ENCODE peak calls at places on chromosome 20, in four cellular contexts. P is fibroblast of pulmonary artery, R is endothelial cell of umbilical vein, B is GM23338. W is an unnamed sample.

GRCh38 chr20:20890751-20891150 is 178.3 kb upstream of the RALGAPA2 start:
- DNase-seq in P (no peak), R (no peak), B (no peak), W (no peak)

GRCh38 chr20:53677447-53678314 is 84.0 kb upstream of the ZNF217 start:
- DNase-seq in P (peak; percentile 78), R (peak; percentile 49), B (peak; percentile 52), W (peak; percentile 29)

GRCh38 chr20:50198211-50198666 is 7.6 kb downstream of the CEBPB start:
- DNase-seq in P (no peak), R (no peak), B (peak; percentile 50), W (no peak)

GRCh38 chr20:45308078-45308778 is at the start of gene MATN4:
- DNase-seq in P (no peak), R (no peak), B (peak; percentile 65), W (no peak)

GRCh38 chr20:33443006-33443511 is 504 bp downstream of the SNTA1 start:
- DNase-seq in P (no peak), R (no peak), B (peak; percentile 47), W (no peak)

GRCh38 chr20:43870484-43870883 is 44.2 kb upstream of the TOX2 start:
- DNase-seq in P (peak; percentile 21), R (no peak), B (no peak), W (no peak)

GRCh38 chr20:63589261-63590217 is 15.5 kb upstream of the HELZ2 start:
- DNase-seq in P (no peak), R (no peak), B (no peak), W (no peak)

GRCh38 chr20:7108929-7109328 is 341.4 kb downstream of the BMP2 start:
- DNase-seq in P (no peak), R (no peak), B (no peak), W (no peak)

GRCh38 chr20:61913423-61914225 is 152.1 kb downstream of the TAF4 start:
- DNase-seq in P (no peak), R (no peak), B (no peak), W (no peak)

GRCh38 chr20:57760698-57761412 is 51.0 kb upstream of the PMEPA1 start:
- DNase-seq in P (no peak), R (no peak), B (no peak), W (no peak)

GRCh38 chr20:50314326-50314725 is 123.7 kb downstream of the CEBPB start:
- DNase-seq in P (no peak), R (no peak), B (no peak), W (no peak)

GRCh38 chr20:40811004-40811403 is 122.0 kb upstream of the MAFB start:
- DNase-seq in P (no peak), R (no peak), B (no peak), W (no peak)

GRCh38 chr20:35145141-35145564 is 2.0 kb downstream of the EDEM2 start:
- DNase-seq in P (peak; percentile 70), R (peak; percentile 86), B (peak; percentile 75), W (peak; percentile 61)

GRCh38 chr20:57656252-57656820 is 36.1 kb upstream of the ZBP1 start:
- DNase-seq in P (no peak), R (no peak), B (no peak), W (no peak)

GRCh38 chr20:40189621-40190020 is 499.4 kb downstream of the MAFB start:
- DNase-seq in P (no peak), R (no peak), B (no peak), W (peak; percentile 8)

GRCh38 chr20:53773792-53774371 is 180.2 kb upstream of the ZNF217 start:
- DNase-seq in P (peak; percentile 92), R (peak; percentile 51), B (no peak), W (peak; percentile 99)

GRCh38 chr20:51966296-51966971 is 164.1 kb upstream of the SALL4 start:
- DNase-seq in P (peak; percentile 80), R (peak; percentile 77), B (peak; percentile 95), W (peak; percentile 68)

GRCh38 chr20:16415079-16415478 is 158.2 kb downstream of the KIF16B start:
- DNase-seq in P (peak; percentile 65), R (no peak), B (no peak), W (peak; percentile 34)

GRCh38 chr20:32289661-32290431 is 12.4 kb downstream of the KIF3B start:
- DNase-seq in P (no peak), R (no peak), B (no peak), W (no peak)

GRCh38 chr20:43507150-43508080 is at the start of gene L3MBTL1:
- DNase-seq in P (peak; percentile 43), R (peak; percentile 35), B (peak; percentile 82), W (peak; percentile 25)

GRCh38 chr20:49543858-49544437 is 24.0 kb downstream of the PTGIS start:
- DNase-seq in P (no peak), R (no peak), B (no peak), W (no peak)

GRCh38 chr20:60906555-60906954 is 345.5 kb upstream of the CDH4 start:
- DNase-seq in P (no peak), R (no peak), B (no peak), W (no peak)

GRCh38 chr20:3686867-3687321 is 5.1 kb upstream of the ADAM33 start:
- DNase-seq in P (peak; percentile 94), R (no peak), B (no peak), W (peak; percentile 95)

GRCh38 chr20:16209826-16210365 is 363.4 kb downstream of the KIF16B start:
- DNase-seq in P (no peak), R (no peak), B (no peak), W (peak; percentile 45)

GRCh38 chr20:48684501-48685041 is 143.2 kb downstream of the PREX1 start:
- DNase-seq in P (no peak), R (peak; percentile 26), B (no peak), W (no peak)

GRCh38 chr20:57148266-57148665 is 118.2 kb downstream of the BMP7 start:
- DNase-seq in P (no peak), R (no peak), B (no peak), W (no peak)

GRCh38 chr20:8074931-8075330 is 55.4 kb upstream of the TMX4 start:
- DNase-seq in P (peak; percentile 49), R (no peak), B (no peak), W (no peak)

GRCh38 chr20:45391559-45391958 is 13.4 kb upstream of the TP53TG5 start:
- DNase-seq in P (no peak), R (no peak), B (no peak), W (no peak)

GRCh38 chr20:54063998-54064676 is 6.3 kb downstream of the BCAS1 start:
- DNase-seq in P (no peak), R (no peak), B (no peak), W (no peak)

GRCh38 chr20:49843139-49843538 is 30.5 kb downstream of the SLC9A8 start:
- DNase-seq in P (no peak), R (no peak), B (no peak), W (no peak)

GRCh38 chr20:53954734-53955658 is 115.4 kb downstream of the BCAS1 start:
- DNase-seq in P (no peak), R (no peak), B (no peak), W (no peak)

GRCh38 chr20:3890410-3890751 is 1.2 kb downstream of the PANK2 start:
- DNase-seq in P (peak; percentile 39), R (no peak), B (peak; percentile 55), W (peak; percentile 29)

GRCh38 chr20:48933017-48933766 is 11.7 kb downstream of the ARFGEF2 start:
- DNase-seq in P (no peak), R (no peak), B (no peak), W (no peak)

GRCh38 chr20:37651932-37652331 is 41.9 kb upstream of the CTNNBL1 start:
- DNase-seq in P (peak; percentile 33), R (peak; percentile 42), B (peak; percentile 77), W (no peak)

GRCh38 chr20:40991181-40991889 is 37.3 kb upstream of the TOP1 start:
- DNase-seq in P (no peak), R (peak; percentile 74), B (no peak), W (no peak)

GRCh38 chr20:22315771-22316170 is 268.6 kb downstream of the FOXA2 start:
- DNase-seq in P (no peak), R (no peak), B (no peak), W (no peak)
- H3K4me3 ChIP-seq in P (no peak overlapping the region), R (no peak overlapping the region), B (no peak overlapping the region), W (no peak overlapping the region)

DNA sequence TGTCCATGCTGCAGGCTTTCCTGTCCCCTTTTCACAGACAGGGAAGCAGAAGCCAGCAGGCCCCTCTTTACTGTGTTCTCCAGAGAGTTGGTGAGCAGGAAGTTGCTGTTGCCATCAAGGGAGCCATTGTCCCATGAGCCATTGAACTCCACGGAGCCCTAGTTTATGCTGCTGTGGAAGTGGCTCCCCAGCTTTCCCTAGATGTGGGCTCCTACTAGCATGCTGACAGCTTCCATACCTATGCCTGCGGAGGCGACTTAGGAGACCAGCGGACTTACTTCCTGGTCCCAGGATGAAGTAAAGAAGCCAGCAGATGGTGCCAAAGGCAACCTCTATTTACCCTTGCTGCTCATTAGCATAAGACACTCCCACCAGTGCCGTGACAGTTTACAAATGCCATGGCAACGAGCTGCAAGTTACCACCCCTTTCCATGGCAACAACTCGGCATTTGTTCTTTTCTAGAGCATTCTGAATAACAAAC is 30.8 kb upstream of the FKBP1A start:
- DNase-seq in P (peak; percentile 79), R (peak; percentile 37), B (peak; percentile 98), W (peak; percentile 53)
- TF ChIP-seq CTCF in P (no peak), R (no peak), B (peak; percentile 81), W (no peak)

DNA sequence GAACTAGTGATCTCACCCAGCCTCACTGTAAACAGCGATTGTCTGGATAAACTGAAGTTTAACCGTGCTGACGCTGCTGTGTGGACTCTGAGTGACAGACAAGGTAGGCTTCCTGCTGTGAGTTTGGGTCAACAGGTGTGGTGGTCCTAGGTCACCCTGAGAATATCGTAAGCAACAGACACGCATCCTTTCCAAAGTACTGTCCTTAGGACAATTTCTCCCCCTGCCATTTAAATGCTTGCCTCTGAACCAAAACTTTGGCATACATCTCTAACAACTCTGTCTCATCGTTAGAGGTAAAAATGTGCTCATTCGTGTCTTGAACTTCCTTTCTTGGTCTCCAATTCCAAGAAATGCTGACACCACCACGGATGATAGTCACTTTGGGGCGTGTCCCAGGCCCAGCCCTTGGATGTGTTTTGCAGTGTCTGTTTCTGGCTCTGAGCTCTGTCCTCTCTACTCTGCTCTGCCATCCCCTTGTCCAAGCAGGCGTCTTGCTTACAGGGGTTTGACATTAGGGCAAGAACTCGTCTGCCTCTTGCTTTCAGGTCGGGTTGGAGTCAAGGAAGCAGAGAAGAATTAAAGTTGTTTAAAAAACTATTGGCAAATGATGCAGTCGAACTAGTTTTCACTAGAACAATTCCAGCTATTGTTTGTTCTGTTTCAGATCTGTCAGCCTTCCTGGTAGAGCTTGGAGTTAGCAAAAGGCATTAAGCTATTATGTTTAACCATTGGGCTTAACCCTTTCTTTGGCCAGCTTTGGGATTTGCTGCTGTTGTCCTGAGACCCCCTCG is 95.6 kb downstream of the EYA2 start:
- DNase-seq in P (no peak), R (no peak), B (no peak), W (peak; percentile 3)
- H3K4me3 ChIP-seq in P (no peak overlapping the region), R (no peak overlapping the region), B (no peak overlapping the region), W (no peak overlapping the region)

DNA sequence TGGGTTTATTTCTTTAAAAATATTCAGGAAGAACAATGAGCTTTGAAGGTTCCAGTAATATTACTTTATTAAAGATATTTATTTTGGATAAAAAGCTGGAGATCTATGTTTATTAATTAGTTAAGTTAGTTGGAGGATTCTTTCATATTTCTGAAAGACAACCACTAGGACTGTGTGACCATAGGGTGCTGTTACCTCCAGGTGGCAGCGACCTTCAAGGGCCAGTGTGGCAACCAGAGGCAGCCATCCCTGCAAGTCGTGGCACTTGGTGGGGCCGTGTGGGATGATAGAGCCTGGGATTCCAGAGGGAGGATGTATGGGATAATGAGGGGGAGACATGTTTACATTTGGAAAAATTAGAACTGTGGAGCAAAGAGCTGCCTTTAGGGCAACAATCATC is 95.5 kb upstream of the SCP2D1 start:
- DNase-seq in P (no peak), R (no peak), B (peak; percentile 25), W (no peak)
- TF ChIP-seq CTCF in P (no peak), R (no peak), B (peak; percentile 48), W (no peak)

W was measured in AG10803.